ENCODE peak calls at places on chromosome 14, in seven cellular contexts. One of them, this sample, is unnamed. For H3K36me3, the result is how much of the 10 kb centered on the place peaks cover.

GRCh38 chr14:50974118-50974517 is 29.8 kb upstream of the PYGL start:
- DNase-seq in cardiac muscle cell: no peak
- DNase-seq in spleen: no peak
- DNase-seq in SJSA1: no peak
- DNase-seq in neural progenitor cell: no peak
- DNase-seq in psoas muscle: peak
- DNase-seq in fibroblast of lung: no peak
- DNase-seq in this sample: no peak

GRCh38 chr14:62002636-62003035 is 240.4 kb downstream of the SNAPC1 start:
- DNase-seq in cardiac muscle cell: no peak
- DNase-seq in SJSA1: no peak
- DNase-seq in psoas muscle: no peak
- DNase-seq in fibroblast of lung: no peak
- DNase-seq in neural progenitor cell: no peak
- DNase-seq in spleen: no peak
- DNase-seq in this sample: no peak

GRCh38 chr14:33928895-33929294 is 22.0 kb downstream of the EGLN3 start:
- DNase-seq in cardiac muscle cell: no peak
- DNase-seq in psoas muscle: no peak
- DNase-seq in spleen: no peak
- DNase-seq in fibroblast of lung: no peak
- DNase-seq in neural progenitor cell: no peak
- DNase-seq in SJSA1: no peak
- DNase-seq in this sample: no peak

GRCh38 chr14:61451891-61452400 is 130.6 kb downstream of the PRKCH start:
- DNase-seq in cardiac muscle cell: no peak
- DNase-seq in spleen: no peak
- DNase-seq in neural progenitor cell: no peak
- DNase-seq in fibroblast of lung: no peak
- DNase-seq in SJSA1: no peak
- DNase-seq in psoas muscle: no peak
- DNase-seq in this sample: no peak

GRCh38 chr14:23877111-23877510 is 76.5 kb upstream of the DHRS4 start:
- DNase-seq in fibroblast of lung: no peak
- DNase-seq in cardiac muscle cell: no peak
- DNase-seq in SJSA1: no peak
- DNase-seq in spleen: no peak
- DNase-seq in neural progenitor cell: no peak
- DNase-seq in psoas muscle: no peak
- DNase-seq in this sample: no peak

GRCh38 chr14:100526632-100527031 is 60.6 kb downstream of the BEGAIN start:
- DNase-seq in fibroblast of lung: no peak
- DNase-seq in SJSA1: no peak
- DNase-seq in neural progenitor cell: no peak
- DNase-seq in cardiac muscle cell: no peak
- DNase-seq in psoas muscle: no peak
- DNase-seq in spleen: peak
- DNase-seq in this sample: no peak

GRCh38 chr14:91410781-91411536 is 6.7 kb downstream of the CCDC88C start:
- DNase-seq in neural progenitor cell: no peak
- DNase-seq in fibroblast of lung: no peak
- DNase-seq in psoas muscle: no peak
- DNase-seq in cardiac muscle cell: no peak
- DNase-seq in SJSA1: no peak
- DNase-seq in spleen: peak
- DNase-seq in this sample: no peak

GRCh38 chr14:95095991-95096390 is 61.3 kb downstream of the DICER1 start:
- DNase-seq in cardiac muscle cell: no peak
- DNase-seq in neural progenitor cell: peak
- DNase-seq in psoas muscle: no peak
- DNase-seq in fibroblast of lung: no peak
- DNase-seq in spleen: no peak
- DNase-seq in SJSA1: no peak
- DNase-seq in this sample: no peak

GRCh38 chr14:89259951-89260350 is 157.1 kb downstream of the FOXN3 start:
- DNase-seq in cardiac muscle cell: no peak
- DNase-seq in spleen: no peak
- DNase-seq in psoas muscle: no peak
- DNase-seq in SJSA1: no peak
- DNase-seq in fibroblast of lung: no peak
- DNase-seq in neural progenitor cell: no peak
- DNase-seq in this sample: no peak

GRCh38 chr14:96231731-96232130 is 24.3 kb upstream of the BDKRB1 start:
- DNase-seq in fibroblast of lung: no peak
- DNase-seq in psoas muscle: no peak
- DNase-seq in neural progenitor cell: no peak
- DNase-seq in cardiac muscle cell: no peak
- DNase-seq in spleen: no peak
- DNase-seq in SJSA1: peak
- DNase-seq in this sample: no peak

GRCh38 chr14:84085493-84085892 is 1444.5 kb upstream of the FLRT2 start:
- DNase-seq in spleen: no peak
- DNase-seq in cardiac muscle cell: peak
- DNase-seq in SJSA1: no peak
- DNase-seq in neural progenitor cell: no peak
- DNase-seq in fibroblast of lung: no peak
- DNase-seq in psoas muscle: no peak
- DNase-seq in this sample: no peak

GRCh38 chr14:57866199-57866755 is 385 bp upstream of the SLC35F4 start:
- DNase-seq in SJSA1: no peak
- DNase-seq in spleen: no peak
- DNase-seq in neural progenitor cell: peak
- DNase-seq in fibroblast of lung: no peak
- DNase-seq in psoas muscle: no peak
- DNase-seq in cardiac muscle cell: no peak
- DNase-seq in this sample: no peak

GRCh38 chr14:60095781-60096450 is 4.2 kb downstream of the PCNX4 start:
- DNase-seq in SJSA1: no peak
- DNase-seq in fibroblast of lung: peak
- DNase-seq in cardiac muscle cell: peak
- DNase-seq in psoas muscle: no peak
- DNase-seq in spleen: no peak
- DNase-seq in neural progenitor cell: no peak
- DNase-seq in this sample: no peak

GRCh38 chr14:89397569-89397968 is 19.5 kb downstream of the FOXN3 start:
- DNase-seq in spleen: no peak
- DNase-seq in psoas muscle: no peak
- DNase-seq in cardiac muscle cell: no peak
- DNase-seq in neural progenitor cell: no peak
- DNase-seq in fibroblast of lung: no peak
- DNase-seq in SJSA1: no peak
- DNase-seq in this sample: no peak

GRCh38 chr14:71235865-71236264 is 328.6 kb downstream of the PCNX1 start:
- DNase-seq in fibroblast of lung: no peak
- DNase-seq in SJSA1: no peak
- DNase-seq in cardiac muscle cell: peak
- DNase-seq in psoas muscle: no peak
- DNase-seq in spleen: no peak
- DNase-seq in neural progenitor cell: peak
- DNase-seq in this sample: no peak

GRCh38 chr14:95770777-95771176 is 56.9 kb upstream of the TCL1A start:
- DNase-seq in cardiac muscle cell: no peak
- DNase-seq in psoas muscle: no peak
- DNase-seq in SJSA1: no peak
- DNase-seq in spleen: no peak
- DNase-seq in fibroblast of lung: no peak
- DNase-seq in neural progenitor cell: no peak
- DNase-seq in this sample: no peak

GRCh38 chr14:100694579-100695422 is 31.9 kb upstream of the DLK1 start:
- DNase-seq in cardiac muscle cell: no peak
- DNase-seq in fibroblast of lung: no peak
- DNase-seq in psoas muscle: no peak
- DNase-seq in spleen: no peak
- DNase-seq in SJSA1: no peak
- DNase-seq in neural progenitor cell: no peak
- DNase-seq in this sample: no peak

GRCh38 chr14:28461379-28461778 is 305.2 kb upstream of the FOXG1 start:
- DNase-seq in spleen: no peak
- DNase-seq in cardiac muscle cell: peak
- DNase-seq in SJSA1: no peak
- DNase-seq in psoas muscle: no peak
- DNase-seq in neural progenitor cell: no peak
- DNase-seq in fibroblast of lung: peak
- DNase-seq in this sample: no peak

GRCh38 chr14:103549361-103550311 is 12.8 kb downstream of the BAG5 start:
- DNase-seq in SJSA1: no peak
- DNase-seq in spleen: peak
- DNase-seq in neural progenitor cell: no peak
- DNase-seq in cardiac muscle cell: no peak
- DNase-seq in psoas muscle: peak
- DNase-seq in fibroblast of lung: no peak
- DNase-seq in this sample: no peak

GRCh38 chr14:104682107-104682593 is 7.3 kb upstream of the INF2 start:
- DNase-seq in cardiac muscle cell: peak
- DNase-seq in fibroblast of lung: no peak
- DNase-seq in psoas muscle: no peak
- DNase-seq in SJSA1: no peak
- DNase-seq in spleen: no peak
- DNase-seq in neural progenitor cell: peak
- DNase-seq in this sample: no peak

GRCh38 chr14:29868000-29868399 is 59.6 kb downstream of the PRKD1 start:
- DNase-seq in neural progenitor cell: no peak
- DNase-seq in psoas muscle: no peak
- DNase-seq in spleen: no peak
- DNase-seq in cardiac muscle cell: peak
- DNase-seq in SJSA1: no peak
- DNase-seq in fibroblast of lung: peak
- DNase-seq in this sample: no peak

GRCh38 chr14:87457727-87458126 is 535.3 kb downstream of the GALC start:
- DNase-seq in cardiac muscle cell: no peak
- DNase-seq in neural progenitor cell: no peak
- DNase-seq in SJSA1: no peak
- DNase-seq in psoas muscle: no peak
- DNase-seq in spleen: no peak
- DNase-seq in fibroblast of lung: peak
- DNase-seq in this sample: no peak

GRCh38 chr14:100669011-100669412 is 57.7 kb upstream of the DLK1 start:
- DNase-seq in SJSA1: no peak
- DNase-seq in psoas muscle: peak
- DNase-seq in neural progenitor cell: no peak
- DNase-seq in fibroblast of lung: no peak
- DNase-seq in cardiac muscle cell: no peak
- DNase-seq in spleen: no peak
- DNase-seq in this sample: no peak

GRCh38 chr14:20455355-20456300 is 602 bp downstream of the APEX1 start:
- DNase-seq in SJSA1: peak
- DNase-seq in cardiac muscle cell: peak
- DNase-seq in spleen: peak
- DNase-seq in neural progenitor cell: peak
- DNase-seq in psoas muscle: peak
- DNase-seq in fibroblast of lung: peak
- DNase-seq in this sample: no peak

GRCh38 chr14:51545396-51545795 is 106.3 kb upstream of the FRMD6 start:
- DNase-seq in psoas muscle: no peak
- DNase-seq in SJSA1: no peak
- DNase-seq in cardiac muscle cell: no peak
- DNase-seq in neural progenitor cell: no peak
- DNase-seq in spleen: no peak
- DNase-seq in fibroblast of lung: no peak
- DNase-seq in this sample: no peak

GRCh38 chr14:102187044-102187443 is 47.3 kb downstream of the WDR20 start:
- DNase-seq in cardiac muscle cell: peak
- DNase-seq in spleen: no peak
- DNase-seq in psoas muscle: no peak
- DNase-seq in neural progenitor cell: no peak
- DNase-seq in fibroblast of lung: peak
- DNase-seq in SJSA1: no peak
- DNase-seq in this sample: no peak

GRCh38 chr14:104708606-104709268 is 15.3 kb upstream of the ADSS1 start:
- DNase-seq in psoas muscle: peak
- DNase-seq in cardiac muscle cell: peak
- DNase-seq in SJSA1: peak
- DNase-seq in neural progenitor cell: peak
- DNase-seq in spleen: peak
- DNase-seq in fibroblast of lung: peak
- DNase-seq in this sample: no peak

GRCh38 chr14:50272498-50272897 is 39.5 kb downstream of the L2HGDH start:
- DNase-seq in psoas muscle: no peak
- DNase-seq in fibroblast of lung: no peak
- DNase-seq in neural progenitor cell: no peak
- DNase-seq in SJSA1: no peak
- DNase-seq in cardiac muscle cell: no peak
- DNase-seq in spleen: no peak
- DNase-seq in this sample: no peak

GRCh38 chr14:88255196-88255595 is 67.9 kb downstream of the KCNK10 start:
- DNase-seq in cardiac muscle cell: no peak
- DNase-seq in psoas muscle: no peak
- DNase-seq in spleen: no peak
- DNase-seq in SJSA1: no peak
- DNase-seq in fibroblast of lung: no peak
- DNase-seq in neural progenitor cell: no peak
- DNase-seq in this sample: no peak

GRCh38 chr14:67569651-67570290 is 30.3 kb downstream of the PIGH start:
- DNase-seq in fibroblast of lung: no peak
- DNase-seq in neural progenitor cell: no peak
- DNase-seq in spleen: peak
- DNase-seq in psoas muscle: no peak
- DNase-seq in cardiac muscle cell: no peak
- DNase-seq in SJSA1: no peak
- DNase-seq in this sample: no peak
- H3K36me3 ChIP-seq in fibroblast of lung: under half
- H3K36me3 ChIP-seq in neural progenitor cell: under half
- H3K36me3 ChIP-seq in spleen: under half
- H3K36me3 ChIP-seq in psoas muscle: under half
- H3K36me3 ChIP-seq in cardiac muscle cell: under half
- H3K36me3 ChIP-seq in SJSA1: under half
- H3K36me3 ChIP-seq in this sample: under half

GRCh38 chr14:73834258-73834620 is 17.4 kb upstream of the PTGR2 start:
- DNase-seq in fibroblast of lung: no peak
- DNase-seq in cardiac muscle cell: no peak
- DNase-seq in SJSA1: no peak
- DNase-seq in psoas muscle: no peak
- DNase-seq in spleen: no peak
- DNase-seq in neural progenitor cell: no peak
- DNase-seq in this sample: no peak
- H3K4me3 ChIP-seq in fibroblast of lung: no peak
- H3K4me3 ChIP-seq in cardiac muscle cell: no peak
- H3K4me3 ChIP-seq in SJSA1: no peak
- H3K4me3 ChIP-seq in psoas muscle: no peak
- H3K4me3 ChIP-seq in spleen: no peak
- H3K4me3 ChIP-seq in neural progenitor cell: no peak
- H3K4me3 ChIP-seq in this sample: no peak

GRCh38 chr14:92959761-92960680 is 37.1 kb downstream of the CHGA start:
- DNase-seq in SJSA1: no peak
- DNase-seq in psoas muscle: peak
- DNase-seq in neural progenitor cell: no peak
- DNase-seq in cardiac muscle cell: no peak
- DNase-seq in spleen: peak
- DNase-seq in fibroblast of lung: no peak
- DNase-seq in this sample: no peak
- H3K36me3 ChIP-seq in SJSA1: under half
- H3K36me3 ChIP-seq in psoas muscle: under half
- H3K36me3 ChIP-seq in neural progenitor cell: under half
- H3K36me3 ChIP-seq in cardiac muscle cell: under half
- H3K36me3 ChIP-seq in spleen: half or more
- H3K36me3 ChIP-seq in fibroblast of lung: under half
- H3K36me3 ChIP-seq in this sample: under half

DNA sequence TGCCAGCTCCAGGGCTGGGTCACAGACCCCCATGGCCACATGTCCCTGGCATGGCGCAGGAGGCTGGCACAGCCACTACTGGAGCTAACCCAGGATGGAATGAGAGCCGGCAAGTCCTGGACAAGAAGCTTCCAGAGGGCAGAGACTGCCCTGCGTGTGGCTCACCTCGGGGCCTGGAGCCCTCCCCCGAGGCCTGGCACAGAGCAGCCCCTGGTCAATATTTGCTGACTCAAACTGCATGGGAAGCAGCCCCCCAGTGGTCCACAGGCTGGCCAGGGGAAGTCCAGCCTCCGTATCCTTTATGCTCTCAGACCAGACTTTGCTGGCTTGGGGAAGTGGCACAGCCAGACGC is 71.4 kb downstream of the BCL11B start:
- DNase-seq in spleen: no peak
- DNase-seq in neural progenitor cell: no peak
- DNase-seq in SJSA1: no peak
- DNase-seq in psoas muscle: no peak
- DNase-seq in cardiac muscle cell: no peak
- DNase-seq in fibroblast of lung: no peak
- DNase-seq in this sample: no peak
- H3K4me3 ChIP-seq in spleen: no peak
- H3K4me3 ChIP-seq in neural progenitor cell: no peak
- H3K4me3 ChIP-seq in SJSA1: no peak
- H3K4me3 ChIP-seq in psoas muscle: no peak
- H3K4me3 ChIP-seq in cardiac muscle cell: no peak
- H3K4me3 ChIP-seq in fibroblast of lung: no peak
- H3K4me3 ChIP-seq in this sample: no peak